ENCODE peak calls at places on chromosomes 16 and 17, in four cellular contexts. L is occipital lobe, U is glomerular endothelial cell, O is SK-N-DZ. N is an unnamed sample.

GRCh38 chr16:61798741-61799140 is 237.5 kb downstream of the CDH8 start:
- DNase-seq in L (no peak), U (no peak), O (no peak), N (no peak)

GRCh38 chr17:46135126-46135812 is 58.0 kb downstream of the KANSL1 start:
- DNase-seq in L (no peak), U (no peak), O (no peak), N (peak; percentile 20)

GRCh38 chr17:73901661-73902415 is 257.6 kb upstream of the SDK2 start:
- DNase-seq in L (no peak), U (no peak), O (peak; percentile 58), N (no peak)

GRCh38 chr16:22220714-22221113 is 14.6 kb downstream of the EEF2K start:
- DNase-seq in L (peak; percentile 47), U (no peak), O (no peak), N (no peak)

GRCh38 chr17:3957735-3958134 is 6.5 kb downstream of the ATP2A3 start:
- DNase-seq in L (no peak), U (no peak), O (no peak), N (no peak)

GRCh38 chr17:82943339-82943738 is 103.5 kb upstream of the ZNF750 start:
- DNase-seq in L (no peak), U (no peak), O (no peak), N (no peak)

GRCh38 chr17:40247926-40248495 is 28.9 kb downstream of the WIPF2 start:
- DNase-seq in L (no peak), U (no peak), O (no peak), N (no peak)

GRCh38 chr17:66627985-66628384 is 206.9 kb upstream of the CACNG5 start:
- DNase-seq in L (no peak), U (no peak), O (peak; percentile 52), N (no peak)

GRCh38 chr16:11456741-11457140 is 111.5 kb downstream of the RMI2 start:
- DNase-seq in L (no peak), U (no peak), O (no peak), N (no peak)

GRCh38 chr17:42288078-42288984 is at the start of gene STAT5A:
- DNase-seq in L (peak; percentile 49), U (no peak), O (peak; percentile 45), N (peak; percentile 88)

GRCh38 chr16:88920618-88921602 is 54.5 kb upstream of the PABPN1L start:
- DNase-seq in L (no peak), U (peak; percentile 31), O (no peak), N (no peak)

GRCh38 chr17:31754239-31754945 is 104.7 kb downstream of the COPRS start:
- DNase-seq in L (no peak), U (no peak), O (no peak), N (no peak)

GRCh38 chr16:3561626-3562025 is 15.6 kb downstream of the NLRC3 start:
- DNase-seq in L (no peak), U (no peak), O (no peak), N (no peak)

N was measured in HuH-7.